ENCODE peak calls at places on chromosomes 7 and 10, in five cellular contexts. C, P, B, U and K are unnamed samples.

GRCh38 chr10:17066000-17066399 is 63.6 kb downstream of the CUBN start:
- DNase-seq in C (no peak), P (no peak), B (no peak), U (no peak), K (no peak)

GRCh38 chr10:12606461-12606860 is 257.1 kb downstream of the CAMK1D start:
- DNase-seq in C (no peak), P (no peak), B (no peak), U (no peak), K (no peak)

GRCh38 chr7:46494441-46494840 is 573.4 kb upstream of the IGFBP3 start:
- DNase-seq in C (no peak), P (no peak), B (no peak), U (no peak), K (no peak)

GRCh38 chr7:49294611-49295010 is 370.3 kb downstream of the CDC14C start:
- DNase-seq in C (no peak), P (no peak), B (no peak), U (no peak), K (no peak)

GRCh38 chr10:58175990-58176910 is 91.4 kb downstream of the IPMK start:
- DNase-seq in C (no peak), P (no peak), B (no peak), U (peak), K (no peak)

GRCh38 chr7:51141451-51141971 is 175.1 kb downstream of the COBL start:
- DNase-seq in C (no peak), P (no peak), B (no peak), U (peak), K (peak)

GRCh38 chr10:62830577-62831122 is 14.5 kb upstream of the EGR2 start:
- DNase-seq in C (no peak), P (no peak), B (no peak), U (peak), K (no peak)

GRCh38 chr7:24911213-24911603 is 68.8 kb downstream of the OSBPL3 start:
- DNase-seq in C (no peak), P (no peak), B (no peak), U (peak), K (no peak)

GRCh38 chr10:74388801-74389200 is 237.8 kb downstream of the ADK start:
- DNase-seq in C (no peak), P (no peak), B (no peak), U (no peak), K (no peak)

GRCh38 chr10:132744839-132745238 is 41.1 kb downstream of the NKX6-2 start:
- DNase-seq in C (no peak), P (no peak), B (no peak), U (no peak), K (no peak)

GRCh38 chr7:117072620-117073118 is 119.4 kb downstream of the ST7 start:
- DNase-seq in C (no peak), P (no peak), B (peak), U (peak), K (no peak)

GRCh38 chr7:134827889-134828288 is 48.5 kb downstream of the CALD1 start:
- DNase-seq in C (no peak), P (no peak), B (no peak), U (peak), K (peak)

GRCh38 chr7:104137971-104138370 is 69.8 kb downstream of the ORC5 start:
- DNase-seq in C (no peak), P (no peak), B (no peak), U (peak), K (peak)

GRCh38 chr10:102814873-102815661 is 22.1 kb downstream of the CYP17A1 start:
- DNase-seq in C (peak), P (no peak), B (peak), U (peak), K (no peak)

GRCh38 chr10:12902135-12902572 is 99.4 kb downstream of the CCDC3 start:
- DNase-seq in C (no peak), P (peak), B (no peak), U (peak), K (peak)

GRCh38 chr7:53325061-53325460 is 289.6 kb downstream of the POM121L12 start:
- DNase-seq in C (no peak), P (no peak), B (no peak), U (no peak), K (no peak)

GRCh38 chr7:148962823-148963582 is 65.3 kb downstream of the PDIA4 start:
- DNase-seq in C (peak), P (peak), B (peak), U (peak), K (peak)

GRCh38 chr10:69742928-69743602 is 58.6 kb upstream of the COL13A1 start:
- DNase-seq in C (no peak), P (peak), B (no peak), U (peak), K (no peak)

GRCh38 chr7:151426906-151427704 is 12.8 kb downstream of the CRYGN start:
- DNase-seq in C (no peak), P (no peak), B (no peak), U (no peak), K (no peak)

GRCh38 chr10:52146766-52147165 is 167.3 kb upstream of the DKK1 start:
- DNase-seq in C (no peak), P (no peak), B (no peak), U (no peak), K (peak)

GRCh38 chr7:142645777-142646176 is 103.5 kb upstream of the PRSS1 start:
- DNase-seq in C (no peak), P (no peak), B (no peak), U (no peak), K (no peak)

GRCh38 chr7:142646274-142646895 is 102.9 kb upstream of the PRSS1 start:
- DNase-seq in C (no peak), P (no peak), B (no peak), U (no peak), K (no peak)

GRCh38 chr7:142642316-142642715 is 107.0 kb upstream of the PRSS1 start:
- DNase-seq in C (no peak), P (no peak), B (no peak), U (no peak), K (no peak)

GRCh38 chr7:142647749-142648148 is 101.5 kb upstream of the PRSS1 start:
- DNase-seq in C (no peak), P (no peak), B (no peak), U (no peak), K (no peak)
- H3K27ac ChIP-seq in C (no peak), P (no peak), B (no peak), U (no peak), K (no peak)

GRCh38 chr10:95403690-95404459 is 113.1 kb upstream of the PDLIM1 start:
- DNase-seq in C (no peak), P (no peak), B (no peak), U (no peak), K (no peak)
- H3K27ac ChIP-seq in C (no peak), P (no peak), B (peak), U (no peak), K (no peak)

GRCh38 chr10:22363305-22363704 is 18.0 kb downstream of the SPAG6 start:
- DNase-seq in C (no peak), P (no peak), B (no peak), U (no peak), K (no peak)
- H3K27ac ChIP-seq in C (no peak), P (no peak), B (no peak), U (no peak), K (no peak)

DNA sequence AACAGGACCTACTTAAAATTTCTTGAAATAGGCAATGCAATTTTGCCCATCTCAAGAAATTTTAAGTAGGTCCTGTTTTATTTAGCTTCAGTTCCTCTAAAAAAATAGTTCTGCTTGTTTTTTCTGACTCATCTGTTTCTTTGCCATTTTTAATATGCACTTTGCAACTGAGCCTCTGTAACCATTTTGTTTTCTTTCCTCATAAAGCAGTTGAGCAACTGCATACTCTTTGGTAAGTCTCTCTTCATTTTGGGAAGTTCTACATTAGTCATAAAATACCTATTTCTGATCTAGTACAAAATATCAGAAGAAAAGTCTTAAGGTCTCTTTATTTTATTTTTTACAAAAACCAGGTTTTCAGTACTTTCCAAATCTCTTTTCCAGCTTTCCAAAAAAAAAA is 18.0 kb downstream of the TAS2R40 start:
- DNase-seq in C (no peak), P (no peak), B (no peak), U (peak), K (no peak)
- H3K27ac ChIP-seq in C (no peak), P (no peak), B (no peak), U (no peak), K (no peak)

GRCh38 chr10:84076047-84076388 is 63.3 kb upstream of the GHITM start:
- DNase-seq in C (no peak), P (no peak), B (no peak), U (peak), K (peak)
- H3K27ac ChIP-seq in C (no peak), P (no peak), B (no peak), U (no peak), K (peak)